ENCODE peak calls at places on chromosome 3, in seven cellular contexts. F is lower lobe of right lung; S is activated CD4-positive, alpha-beta T cell treated with anti-CD3 and anti-CD28 coated beads, Interleukin-2, amount 50 U/mL, for 1 hour; V is stimulated activated CD4-positive, alpha-beta T cell treated with anti-CD3 and anti-CD28 coated beads, Interleukin-4, amount 100 ng/mL, for 4 hours; I is hypothalamus; A is erythroblast; K is amygdala. B is an unnamed sample.

GRCh38 chr3:79380581-79380980 is 387.2 kb downstream of the ROBO1 start:
- DNase-seq in I (no peak), V (no peak), K (no peak), A (no peak), S (no peak), F (no peak), B (no peak)

GRCh38 chr3:60017631-60018030 is 967.8 kb upstream of the CFAP20DC start:
- DNase-seq in I (no peak), F (no peak), V (peak), A (no peak), K (no peak), S (peak), B (peak)

GRCh38 chr3:196207159-196207832 is 3.9 kb downstream of the ZDHHC19 start:
- DNase-seq in K (no peak), S (no peak), V (peak), F (peak), I (no peak), A (peak), B (no peak)

GRCh38 chr3:41202075-41202833 is 2.9 kb downstream of the CTNNB1 start:
- DNase-seq in K (no peak), F (no peak), V (no peak), I (no peak), S (no peak), A (no peak), B (peak)

GRCh38 chr3:122982202-122983185 is 45.1 kb downstream of the SEMA5B start:
- DNase-seq in I (peak), S (no peak), V (no peak), F (no peak), A (no peak), K (no peak), B (no peak)

GRCh38 chr3:186251948-186252619 is 110.0 kb downstream of the DGKG start:
- DNase-seq in S (no peak), K (no peak), F (no peak), A (peak), I (no peak), V (no peak), B (no peak)

GRCh38 chr3:186589115-186589514 is 18.6 kb downstream of the DNAJB11 start:
- DNase-seq in V (no peak), S (no peak), A (peak), K (no peak), I (no peak), F (no peak), B (no peak)

GRCh38 chr3:66473181-66473580 is 27.6 kb downstream of the LRIG1 start:
- DNase-seq in K (no peak), I (no peak), S (no peak), F (no peak), A (no peak), V (no peak), B (no peak)

GRCh38 chr3:48493203-48493501 is 10.8 kb downstream of the SHISA5 start:
- DNase-seq in F (no peak), K (no peak), S (no peak), V (no peak), I (no peak), A (no peak), B (no peak)

B was measured in SW480.